ENCODE peak calls at places on chromosomes 1 and 21, in nine cellular contexts. D is SJCRH30; H is activated naive CD4-positive, alpha-beta T cell treated with anti-CD3 and anti-CD28 coated beads, Interleukin-2, amount 50 U/mL, for 72 hours; I is foreskin fibroblast; T is T1000; U is HEK293T; M is hepatic stellate cell; O is H7; Q is psoas muscle. Y is an unnamed sample.

GRCh38 chr1:3775248-3775497 is 2.6 kb downstream of the SMIM1 start:
- DNase-seq in D (no peak), H (no peak), I (no peak), T (no peak), U (no peak), M (no peak), O (peak; percentile 71), Q (no peak), Y (no peak)

GRCh38 chr1:203361843-203362524 is 11.1 kb upstream of the FMOD start:
- DNase-seq in D (no peak), H (no peak), I (peak; percentile 69), T (no peak), U (no peak), M (peak; percentile 72), O (no peak), Q (no peak), Y (peak; percentile 66)

GRCh38 chr1:7705048-7705907 is 65.8 kb upstream of the VAMP3 start:
- DNase-seq in D (no peak), H (no peak), I (peak; percentile 14), T (no peak), U (no peak), M (no peak), O (peak; percentile 80), Q (peak; percentile 66), Y (no peak)

GRCh38 chr1:211695135-211695816 is 19.9 kb upstream of the NEK2 start:
- DNase-seq in D (no peak), H (no peak), I (no peak), T (no peak), U (no peak), M (no peak), O (no peak), Q (no peak), Y (no peak)

GRCh38 chr1:112906155-112906698 is 49.8 kb downstream of the SLC16A1 start:
- DNase-seq in D (peak; percentile 18), H (no peak), I (no peak), T (no peak), U (no peak), M (no peak), O (no peak), Q (no peak), Y (no peak)

GRCh38 chr1:86419277-86419903 is 4.6 kb upstream of the CLCA2 start:
- DNase-seq in D (peak; percentile 50), H (no peak), I (peak; percentile 76), T (no peak), U (no peak), M (peak; percentile 14), O (peak; percentile 47), Q (no peak), Y (peak; percentile 12)

GRCh38 chr1:9198538-9199361 is 35.8 kb upstream of the H6PD start:
- DNase-seq in D (no peak), H (no peak), I (peak; percentile 65), T (no peak), U (no peak), M (no peak), O (peak; percentile 91), Q (peak; percentile 76), Y (no peak)

GRCh38 chr1:203208181-203208580 is 21.3 kb downstream of the CHIT1 start:
- DNase-seq in D (no peak), H (no peak), I (no peak), T (no peak), U (no peak), M (no peak), O (no peak), Q (no peak), Y (no peak)

GRCh38 chr1:186819563-186819962 is 9.2 kb upstream of the PLA2G4A start:
- DNase-seq in D (no peak), H (no peak), I (no peak), T (no peak), U (no peak), M (no peak), O (no peak), Q (no peak), Y (no peak)

GRCh38 chr1:163427336-163427735 is 105.6 kb downstream of the NUF2 start:
- DNase-seq in D (no peak), H (no peak), I (no peak), T (no peak), U (no peak), M (no peak), O (no peak), Q (no peak), Y (no peak)

GRCh38 chr1:12276225-12276624 is 46.4 kb downstream of the VPS13D start:
- DNase-seq in D (peak; percentile 13), H (no peak), I (peak; percentile 63), T (no peak), U (peak; percentile 40), M (no peak), O (peak; percentile 56), Q (no peak), Y (no peak)

GRCh38 chr21:32248616-32249550 is 30.0 kb downstream of the MIS18A start:
- DNase-seq in D (peak; percentile 95), H (no peak), I (no peak), T (no peak), U (no peak), M (no peak), O (no peak), Q (no peak), Y (no peak)

GRCh38 chr1:6096243-6097116 is 50.8 kb downstream of the KCNAB2 start:
- DNase-seq in D (no peak), H (no peak), I (no peak), T (no peak), U (no peak), M (no peak), O (peak; percentile 62), Q (peak; percentile 38), Y (no peak)

GRCh38 chr1:162033445-162033844 is 9.8 kb upstream of the OLFML2B start:
- DNase-seq in D (peak; percentile 41), H (no peak), I (no peak), T (no peak), U (no peak), M (no peak), O (no peak), Q (peak; percentile 65), Y (no peak)

GRCh38 chr1:20702416-20702815 is 15.4 kb downstream of the KIF17 start:
- DNase-seq in D (peak; percentile 54), H (no peak), I (peak; percentile 57), T (no peak), U (no peak), M (peak; percentile 54), O (no peak), Q (no peak), Y (peak; percentile 20)